ENCODE peak calls at places on chromosomes 4 and X, in eight cellular contexts. One of them, this sample, is unnamed.

GRCh38 chr4:52946811-52947210 is 84.7 kb downstream of the RASL11B start:
- DNase-seq in neural progenitor cell: peak; percentile 40
- DNase-seq in A549: no peak
- DNase-seq in fibroblast of lung: no peak
- DNase-seq in neuronal stem cell: no peak
- DNase-seq in ovary: no peak
- DNase-seq in brain microvascular endothelial cell: no peak
- DNase-seq in esophagus muscularis mucosa: no peak
- DNase-seq in this sample: no peak

GRCh38 chr4:71772592-71772991 is 11.3 kb downstream of the GC start:
- DNase-seq in neuronal stem cell: no peak
- DNase-seq in A549: no peak
- DNase-seq in esophagus muscularis mucosa: no peak
- DNase-seq in neural progenitor cell: no peak
- DNase-seq in brain microvascular endothelial cell: no peak
- DNase-seq in ovary: no peak
- DNase-seq in fibroblast of lung: no peak
- DNase-seq in this sample: no peak

GRCh38 chr4:13635281-13635799 is 7.8 kb upstream of the BOD1L1 start:
- DNase-seq in esophagus muscularis mucosa: no peak
- DNase-seq in ovary: no peak
- DNase-seq in brain microvascular endothelial cell: no peak
- DNase-seq in fibroblast of lung: no peak
- DNase-seq in neural progenitor cell: no peak
- DNase-seq in A549: no peak
- DNase-seq in neuronal stem cell: no peak
- DNase-seq in this sample: no peak

GRCh38 chr4:71974681-71975080 is 57.1 kb upstream of the NPFFR2 start:
- DNase-seq in fibroblast of lung: peak; percentile 37
- DNase-seq in neural progenitor cell: no peak
- DNase-seq in neuronal stem cell: no peak
- DNase-seq in esophagus muscularis mucosa: no peak
- DNase-seq in brain microvascular endothelial cell: peak; percentile 11
- DNase-seq in A549: no peak
- DNase-seq in ovary: no peak
- DNase-seq in this sample: no peak

GRCh38 chr4:66585767-66586166 is 915.5 kb upstream of the EPHA5 start:
- DNase-seq in fibroblast of lung: no peak
- DNase-seq in A549: no peak
- DNase-seq in ovary: no peak
- DNase-seq in neuronal stem cell: no peak
- DNase-seq in neural progenitor cell: no peak
- DNase-seq in esophagus muscularis mucosa: no peak
- DNase-seq in brain microvascular endothelial cell: no peak
- DNase-seq in this sample: no peak

GRCh38 chr4:123632646-123633045 is 236.1 kb downstream of the SPRY1 start:
- DNase-seq in esophagus muscularis mucosa: no peak
- DNase-seq in ovary: no peak
- DNase-seq in neuronal stem cell: no peak
- DNase-seq in neural progenitor cell: no peak
- DNase-seq in fibroblast of lung: no peak
- DNase-seq in A549: no peak
- DNase-seq in brain microvascular endothelial cell: no peak
- DNase-seq in this sample: no peak

GRCh38 chr4:155666701-155667537 is at the start of gene GUCY1A1:
- DNase-seq in neuronal stem cell: peak; percentile 49
- DNase-seq in ovary: no peak
- DNase-seq in A549: no peak
- DNase-seq in esophagus muscularis mucosa: no peak
- DNase-seq in brain microvascular endothelial cell: no peak
- DNase-seq in neural progenitor cell: peak; percentile 77
- DNase-seq in fibroblast of lung: no peak
- DNase-seq in this sample: no peak

GRCh38 chr4:16636911-16637630 is 261.4 kb downstream of the LDB2 start:
- DNase-seq in neuronal stem cell: no peak
- DNase-seq in esophagus muscularis mucosa: no peak
- DNase-seq in fibroblast of lung: no peak
- DNase-seq in brain microvascular endothelial cell: no peak
- DNase-seq in neural progenitor cell: no peak
- DNase-seq in A549: no peak
- DNase-seq in ovary: no peak
- DNase-seq in this sample: no peak

GRCh38 chr4:113837397-113837796 is 75.9 kb upstream of the CAMK2D start:
- DNase-seq in esophagus muscularis mucosa: no peak
- DNase-seq in brain microvascular endothelial cell: peak; percentile 50
- DNase-seq in A549: peak; percentile 0
- DNase-seq in ovary: no peak
- DNase-seq in fibroblast of lung: peak; percentile 93
- DNase-seq in neuronal stem cell: no peak
- DNase-seq in neural progenitor cell: no peak
- DNase-seq in this sample: no peak

GRCh38 chr4:25842229-25842840 is 20.5 kb downstream of the SEL1L3 start:
- DNase-seq in fibroblast of lung: no peak
- DNase-seq in ovary: no peak
- DNase-seq in esophagus muscularis mucosa: no peak
- DNase-seq in A549: no peak
- DNase-seq in neuronal stem cell: no peak
- DNase-seq in brain microvascular endothelial cell: no peak
- DNase-seq in neural progenitor cell: peak; percentile 41
- DNase-seq in this sample: peak; percentile 40

GRCh38 chr4:82787342-82787741 is 11.3 kb downstream of the SCD5 start:
- DNase-seq in A549: no peak
- DNase-seq in neuronal stem cell: no peak
- DNase-seq in brain microvascular endothelial cell: no peak
- DNase-seq in esophagus muscularis mucosa: no peak
- DNase-seq in fibroblast of lung: no peak
- DNase-seq in ovary: no peak
- DNase-seq in neural progenitor cell: no peak
- DNase-seq in this sample: no peak

GRCh38 chrX:53321943-53322497 is 40.6 kb upstream of the IQSEC2 start:
- DNase-seq in fibroblast of lung: no peak
- DNase-seq in neural progenitor cell: no peak
- DNase-seq in neuronal stem cell: no peak
- DNase-seq in esophagus muscularis mucosa: no peak
- DNase-seq in ovary: no peak
- DNase-seq in brain microvascular endothelial cell: no peak
- DNase-seq in A549: no peak
- DNase-seq in this sample: no peak

GRCh38 chrX:53321216-53321942 is 40.0 kb upstream of the IQSEC2 start:
- DNase-seq in neural progenitor cell: peak; percentile 35
- DNase-seq in ovary: no peak
- DNase-seq in neuronal stem cell: no peak
- DNase-seq in fibroblast of lung: no peak
- DNase-seq in brain microvascular endothelial cell: no peak
- DNase-seq in A549: no peak
- DNase-seq in esophagus muscularis mucosa: no peak
- DNase-seq in this sample: no peak

GRCh38 chrX:53324085-53324484 is 42.7 kb upstream of the IQSEC2 start:
- DNase-seq in neuronal stem cell: no peak
- DNase-seq in A549: no peak
- DNase-seq in ovary: no peak
- DNase-seq in fibroblast of lung: no peak
- DNase-seq in esophagus muscularis mucosa: no peak
- DNase-seq in brain microvascular endothelial cell: no peak
- DNase-seq in neural progenitor cell: no peak
- DNase-seq in this sample: no peak

GRCh38 chrX:53324803-53325202 is 43.4 kb upstream of the IQSEC2 start:
- DNase-seq in ovary: no peak
- DNase-seq in fibroblast of lung: no peak
- DNase-seq in neuronal stem cell: no peak
- DNase-seq in brain microvascular endothelial cell: no peak
- DNase-seq in esophagus muscularis mucosa: no peak
- DNase-seq in neural progenitor cell: no peak
- DNase-seq in A549: no peak
- DNase-seq in this sample: no peak

GRCh38 chrX:53323196-53323595 is 41.8 kb upstream of the IQSEC2 start:
- DNase-seq in ovary: no peak
- DNase-seq in neural progenitor cell: no peak
- DNase-seq in brain microvascular endothelial cell: no peak
- DNase-seq in A549: no peak
- DNase-seq in fibroblast of lung: no peak
- DNase-seq in esophagus muscularis mucosa: no peak
- DNase-seq in neuronal stem cell: no peak
- DNase-seq in this sample: no peak
- H3K27ac ChIP-seq in ovary: no peak overlapping the region
- H3K27ac ChIP-seq in neural progenitor cell: no peak overlapping the region
- H3K27ac ChIP-seq in brain microvascular endothelial cell: no peak overlapping the region
- H3K27ac ChIP-seq in A549: no peak overlapping the region
- H3K27ac ChIP-seq in fibroblast of lung: no peak overlapping the region
- H3K27ac ChIP-seq in esophagus muscularis mucosa: no peak overlapping the region
- H3K27ac ChIP-seq in neuronal stem cell: no peak overlapping the region
- H3K27ac ChIP-seq in this sample: no peak overlapping the region

GRCh38 chr4:40948017-40948416 is 198.3 kb downstream of the NSUN7 start:
- DNase-seq in esophagus muscularis mucosa: no peak
- DNase-seq in neural progenitor cell: no peak
- DNase-seq in A549: no peak
- DNase-seq in fibroblast of lung: peak; percentile 70
- DNase-seq in ovary: no peak
- DNase-seq in brain microvascular endothelial cell: no peak
- DNase-seq in neuronal stem cell: no peak
- DNase-seq in this sample: no peak
- H3K27ac ChIP-seq in esophagus muscularis mucosa: peak overlapping the region; percentile 72
- H3K27ac ChIP-seq in neural progenitor cell: no peak overlapping the region
- H3K27ac ChIP-seq in A549: no peak overlapping the region
- H3K27ac ChIP-seq in fibroblast of lung: no peak overlapping the region
- H3K27ac ChIP-seq in ovary: peak overlapping the region; percentile 6
- H3K27ac ChIP-seq in brain microvascular endothelial cell: no peak overlapping the region
- H3K27ac ChIP-seq in neuronal stem cell: no peak overlapping the region
- H3K27ac ChIP-seq in this sample: no peak overlapping the region

DNA sequence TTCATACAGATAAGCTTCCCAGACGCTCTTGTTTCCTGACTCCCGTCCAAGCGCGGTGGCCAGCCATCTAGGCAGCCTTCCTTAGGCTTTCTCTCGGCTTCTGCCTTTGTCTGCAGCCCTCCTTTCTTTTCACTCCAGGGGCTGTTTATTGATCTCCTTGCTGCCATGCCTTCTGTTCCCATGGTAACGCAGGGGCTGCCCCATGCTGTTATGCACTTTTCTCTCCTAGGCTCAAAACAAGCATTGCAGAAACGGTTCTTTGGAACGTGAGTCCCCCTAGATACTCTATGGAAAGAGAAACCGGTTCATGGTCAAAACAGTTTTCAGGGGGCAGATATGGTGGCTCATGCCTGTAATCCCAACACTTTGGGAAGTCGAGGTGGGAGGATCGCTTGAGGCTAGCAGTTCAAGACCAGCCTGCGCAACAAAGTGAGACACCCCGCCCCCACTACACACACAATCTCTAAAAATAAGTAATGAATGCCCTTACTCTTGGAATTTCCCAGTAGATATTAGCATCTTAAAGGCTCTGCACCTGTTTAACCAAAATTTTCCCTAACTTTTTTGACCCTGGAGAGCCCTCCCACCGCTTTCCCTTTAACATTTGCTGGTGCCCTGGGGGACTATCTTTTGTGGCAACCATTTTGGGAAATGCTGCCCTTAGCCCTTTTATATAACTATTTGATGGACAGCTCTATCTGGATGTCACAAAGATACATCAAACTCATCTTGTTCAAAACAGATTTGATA is 53.9 kb upstream of the ZNF157 start:
- DNase-seq in esophagus muscularis mucosa: no peak
- DNase-seq in A549: no peak
- DNase-seq in brain microvascular endothelial cell: peak; percentile 11
- DNase-seq in fibroblast of lung: no peak
- DNase-seq in neural progenitor cell: peak; percentile 90
- DNase-seq in ovary: no peak
- DNase-seq in neuronal stem cell: peak; percentile 80
- DNase-seq in this sample: no peak
- H3K27ac ChIP-seq in esophagus muscularis mucosa: no peak overlapping the region
- H3K27ac ChIP-seq in A549: no peak overlapping the region
- H3K27ac ChIP-seq in brain microvascular endothelial cell: no peak overlapping the region
- H3K27ac ChIP-seq in fibroblast of lung: no peak overlapping the region
- H3K27ac ChIP-seq in neural progenitor cell: peak overlapping the region; percentile 87
- H3K27ac ChIP-seq in ovary: no peak overlapping the region
- H3K27ac ChIP-seq in neuronal stem cell: peak overlapping the region; percentile 96
- H3K27ac ChIP-seq in this sample: no peak overlapping the region

GRCh38 chrX:72038868-72039267 is 92.8 kb downstream of the RTL5 start:
- DNase-seq in esophagus muscularis mucosa: no peak
- DNase-seq in neural progenitor cell: no peak
- DNase-seq in ovary: no peak
- DNase-seq in neuronal stem cell: no peak
- DNase-seq in brain microvascular endothelial cell: no peak
- DNase-seq in A549: no peak
- DNase-seq in fibroblast of lung: no peak
- DNase-seq in this sample: no peak

GRCh38 chrX:72045141-72045540 is 86.6 kb downstream of the RTL5 start:
- DNase-seq in fibroblast of lung: no peak
- DNase-seq in neuronal stem cell: no peak
- DNase-seq in esophagus muscularis mucosa: no peak
- DNase-seq in brain microvascular endothelial cell: no peak
- DNase-seq in ovary: no peak
- DNase-seq in neural progenitor cell: peak; percentile 40
- DNase-seq in A549: no peak
- DNase-seq in this sample: no peak

GRCh38 chrX:72042860-72043248 is 88.9 kb downstream of the RTL5 start:
- DNase-seq in fibroblast of lung: no peak
- DNase-seq in A549: no peak
- DNase-seq in neural progenitor cell: no peak
- DNase-seq in ovary: no peak
- DNase-seq in neuronal stem cell: no peak
- DNase-seq in esophagus muscularis mucosa: no peak
- DNase-seq in brain microvascular endothelial cell: no peak
- DNase-seq in this sample: no peak

GRCh38 chrX:72041166-72041565 is 90.5 kb downstream of the RTL5 start:
- DNase-seq in esophagus muscularis mucosa: no peak
- DNase-seq in neuronal stem cell: no peak
- DNase-seq in neural progenitor cell: no peak
- DNase-seq in fibroblast of lung: no peak
- DNase-seq in ovary: no peak
- DNase-seq in A549: no peak
- DNase-seq in brain microvascular endothelial cell: no peak
- DNase-seq in this sample: no peak

DNA sequence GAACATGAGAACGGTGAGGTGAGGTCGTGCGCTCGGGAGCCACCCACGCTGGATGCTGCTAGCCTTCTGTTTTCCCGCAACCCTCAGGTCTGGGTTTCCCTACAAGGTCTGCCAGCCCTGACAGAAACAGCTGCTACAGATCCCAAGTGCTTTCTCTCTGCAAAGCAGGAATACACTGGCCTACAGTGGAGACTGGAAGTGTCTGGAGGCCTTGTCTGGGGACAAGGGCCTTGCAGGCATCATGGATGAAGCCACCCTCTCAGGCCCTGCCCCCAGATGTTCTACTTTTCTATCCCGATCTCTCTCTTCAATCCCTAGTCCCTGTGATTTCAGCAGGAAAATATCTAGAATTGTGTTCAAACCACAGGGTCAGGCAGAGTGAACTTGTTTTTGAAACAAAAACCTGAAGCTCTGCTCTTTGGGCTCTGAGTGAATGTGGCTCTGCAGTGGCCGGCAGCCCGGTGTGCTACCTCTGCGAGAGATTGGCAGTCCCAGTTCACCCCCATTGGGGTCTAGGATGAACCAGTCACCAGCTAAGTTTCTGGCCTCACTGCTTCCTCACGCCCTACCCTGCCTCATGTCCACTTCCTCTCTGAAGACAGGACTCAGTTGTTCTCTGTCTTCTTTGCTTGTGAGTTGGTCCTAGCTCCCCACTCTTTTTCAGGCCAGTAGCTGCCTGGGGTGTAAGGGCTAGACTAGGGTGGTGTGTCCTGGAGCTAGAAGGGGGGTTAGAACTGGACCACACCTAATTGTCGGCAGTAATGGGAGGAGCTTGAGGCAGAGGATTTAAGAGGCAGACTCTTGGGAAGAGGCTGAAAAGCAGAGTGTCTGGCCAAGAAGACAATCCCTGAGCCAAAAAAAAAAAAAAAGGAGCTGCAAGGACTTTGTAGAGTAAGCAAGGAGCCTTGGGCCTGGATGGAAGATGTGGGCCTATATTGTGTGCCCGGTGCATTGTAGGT is 89.5 kb downstream of the RTL5 start:
- DNase-seq in neuronal stem cell: no peak
- DNase-seq in esophagus muscularis mucosa: no peak
- DNase-seq in ovary: peak; percentile 46
- DNase-seq in brain microvascular endothelial cell: no peak
- DNase-seq in fibroblast of lung: peak; percentile 63
- DNase-seq in neural progenitor cell: no peak
- DNase-seq in A549: no peak
- DNase-seq in this sample: no peak
- H3K27ac ChIP-seq in neuronal stem cell: no peak overlapping the region
- H3K27ac ChIP-seq in esophagus muscularis mucosa: peak overlapping the region; percentile 88
- H3K27ac ChIP-seq in ovary: peak overlapping the region; percentile 65
- H3K27ac ChIP-seq in brain microvascular endothelial cell: no peak overlapping the region
- H3K27ac ChIP-seq in fibroblast of lung: no peak overlapping the region
- H3K27ac ChIP-seq in neural progenitor cell: no peak overlapping the region
- H3K27ac ChIP-seq in A549: no peak overlapping the region
- H3K27ac ChIP-seq in this sample: no peak overlapping the region